ENCODE peak calls at places on chromosomes 4 and X, in six cellular contexts. Y, R, I, Q, N and D are unnamed samples.

GRCh38 chrX:135382260-135382659 is 39.5 kb upstream of the SMIM10L2A start:
- DNase-seq in R (no peak), Q (no peak), I (no peak), Y (no peak), N (no peak), D (peak; percentile 79)

GRCh38 chr4:24330198-24330972 is 254.0 kb downstream of the DHX15 start:
- DNase-seq in N (no peak), Q (no peak), R (no peak), I (no peak), Y (no peak), D (no peak)

GRCh38 chrX:17359500-17359899 is 15.5 kb upstream of the NHS start:
- DNase-seq in R (no peak), Y (no peak), I (no peak), N (no peak), Q (no peak), D (no peak)

GRCh38 chrX:25069209-25069608 is 53.4 kb upstream of the ARX start:
- DNase-seq in N (no peak), Y (no peak), R (no peak), I (no peak), Q (no peak), D (no peak)

GRCh38 chr4:181685911-181686310 is 557.3 kb upstream of the TENM3 start:
- DNase-seq in R (no peak), I (no peak), Y (no peak), Q (no peak), N (no peak), D (no peak)

GRCh38 chr4:169716677-169717076 is 41.1 kb downstream of the HPF1 start:
- DNase-seq in N (no peak), Q (no peak), I (no peak), R (no peak), Y (no peak), D (peak; percentile 41)

GRCh38 chr4:23818097-23818648 is 71.7 kb downstream of the PPARGC1A start:
- DNase-seq in Q (no peak), N (no peak), R (no peak), Y (no peak), I (no peak), D (no peak)

GRCh38 chr4:11954093-11954492 is 525.4 kb upstream of the HS3ST1 start:
- DNase-seq in I (peak; percentile 8), N (no peak), Q (no peak), R (peak; percentile 44), Y (no peak), D (peak; percentile 79)

GRCh38 chrX:128698528-128698927 is 646.3 kb upstream of the ACTRT1 start:
- DNase-seq in Q (no peak), I (no peak), N (no peak), Y (no peak), R (no peak), D (no peak)

GRCh38 chrX:2654436-2655340 is 36.4 kb upstream of the CD99 start:
- DNase-seq in Q (no peak), R (no peak), N (no peak), I (no peak), Y (peak; percentile 90), D (no peak)

GRCh38 chrX:38293741-38294140 is 33.6 kb downstream of the RPGR start:
- DNase-seq in Q (no peak), I (no peak), N (no peak), R (no peak), Y (no peak), D (no peak)

GRCh38 chr4:168831919-168832745 is 177.9 kb downstream of the CBR4 start:
- DNase-seq in Y (peak; percentile 23), R (peak; percentile 32), Q (no peak), N (peak; percentile 86), I (peak; percentile 75), D (peak; percentile 78)

GRCh38 chr4:181863846-181864245 is 379.4 kb upstream of the TENM3 start:
- DNase-seq in I (no peak), R (no peak), Q (no peak), N (no peak), Y (no peak), D (no peak)

DNA sequence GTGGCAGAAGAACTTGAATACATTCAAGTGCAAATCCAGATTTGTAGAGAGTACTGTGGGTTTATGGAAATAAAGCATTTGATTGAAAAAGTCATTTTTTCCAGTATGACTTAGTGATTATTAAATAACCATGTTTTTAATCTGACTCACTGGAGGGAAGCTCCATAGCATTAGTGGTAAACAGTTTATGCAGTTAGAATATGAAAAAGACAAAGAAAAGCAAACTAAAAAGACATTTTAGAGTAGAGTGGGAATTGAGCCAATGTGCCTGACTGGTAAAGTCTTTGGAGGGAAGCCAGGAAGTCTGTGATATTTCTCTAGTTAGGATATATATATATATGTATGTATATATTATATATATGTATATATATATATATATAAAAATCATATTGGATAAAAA is 53.4 kb downstream of the FAT4 start:
- DNase-seq in N (peak; percentile 1), Q (no peak), I (no peak), Y (no peak), R (no peak), D (peak; percentile 84)
- TF ChIP-seq MAX in N (no peak), Q (no peak), I (no peak), Y (no peak), R (no peak), D (no peak)

GRCh38 chr4:87908341-87908740 is 67.2 kb upstream of the SPP1 start:
- DNase-seq in Q (no peak), R (no peak), I (no peak), N (no peak), Y (no peak), D (no peak)

GRCh38 chr4:87913871-87914270 is 61.6 kb upstream of the SPP1 start:
- DNase-seq in R (no peak), I (no peak), Q (no peak), Y (no peak), N (no peak), D (no peak)

GRCh38 chr4:87910795-87911194 is 64.7 kb upstream of the SPP1 start:
- DNase-seq in I (no peak), Y (peak; percentile 47), R (no peak), Q (no peak), N (no peak), D (no peak)

GRCh38 chr4:87912164-87913004 is 63.1 kb upstream of the SPP1 start:
- DNase-seq in I (no peak), N (no peak), Y (peak; percentile 29), Q (no peak), R (no peak), D (peak; percentile 36)

DNA sequence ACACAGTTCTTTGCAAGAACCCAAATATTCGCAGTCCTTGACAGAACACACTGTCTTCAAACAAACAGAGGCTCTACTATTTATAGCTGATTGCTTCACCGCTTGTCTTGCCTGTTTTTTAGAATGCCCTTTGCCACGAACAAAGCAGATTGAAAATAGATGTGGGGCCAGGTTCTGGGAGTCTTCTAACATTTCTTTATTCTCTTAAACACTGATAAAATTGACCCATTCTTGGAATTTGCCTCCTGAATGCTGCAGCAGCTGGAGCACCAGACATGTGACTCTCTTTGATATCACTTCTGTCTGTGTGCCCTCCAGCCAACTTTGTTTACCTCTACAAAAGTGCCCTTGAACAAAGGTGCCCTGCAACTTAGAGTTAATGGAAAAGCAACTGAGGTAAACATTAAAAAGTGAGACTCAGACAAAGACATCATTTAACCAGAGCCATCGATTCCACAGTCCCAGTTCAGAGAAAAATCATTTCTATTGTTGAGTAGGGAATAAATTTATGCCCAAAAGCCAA is 64.2 kb upstream of the SPP1 start:
- DNase-seq in Q (no peak), R (no peak), Y (peak; percentile 96), I (no peak), N (no peak), D (no peak)
- H3K9ac ChIP-seq in Q (no peak overlapping the region), R (no peak overlapping the region), Y (peak overlapping the region; percentile 68), I (no peak overlapping the region), N (no peak overlapping the region), D (no peak overlapping the region)

DNA sequence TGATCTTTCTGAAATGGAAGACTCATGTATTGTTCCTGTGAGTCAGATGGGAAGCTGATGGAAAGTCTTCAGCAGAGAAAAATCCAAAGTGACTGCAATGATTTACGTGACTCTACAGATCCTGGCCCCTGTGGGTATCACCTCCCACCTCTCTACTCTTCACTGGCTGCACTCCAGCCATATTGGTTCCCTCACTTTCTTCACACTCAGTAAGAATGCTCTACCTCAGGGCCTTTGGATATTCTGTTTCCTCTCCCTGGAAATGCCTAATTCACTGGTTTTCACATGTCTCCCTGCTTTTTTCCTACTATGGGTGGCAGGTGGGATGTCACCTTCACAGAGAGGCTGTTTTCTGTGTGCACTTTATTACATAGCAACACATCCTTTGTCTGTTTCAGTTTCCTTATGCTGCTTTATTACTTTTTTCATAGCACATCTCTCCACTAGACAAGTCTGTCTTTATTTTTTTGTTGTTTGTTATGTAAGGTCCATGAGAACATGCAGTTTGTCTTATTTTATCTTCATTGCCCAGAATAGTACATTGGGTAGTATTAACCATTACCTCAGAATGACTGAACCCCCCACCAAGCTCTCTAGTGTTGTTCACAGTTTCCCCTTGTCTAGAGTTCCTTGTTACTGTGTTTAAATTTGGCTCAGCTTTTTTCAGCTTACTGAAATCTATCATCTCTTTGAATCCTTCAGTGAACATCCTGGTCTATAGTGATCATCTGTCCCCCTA is 57.6 kb upstream of the CLNK start:
- DNase-seq in I (no peak), Y (no peak), R (no peak), Q (no peak), N (no peak), D (no peak)
- TF ChIP-seq POLR2AphosphoS5 in I (no peak), Y (no peak), R (no peak), Q (no peak), N (no peak), D (no peak)

GRCh38 chr4:109614466-109614865 is 54.4 kb downstream of the MCUB start:
- DNase-seq in I (no peak), N (no peak), R (no peak), Y (no peak), Q (no peak), D (no peak)
- TF ChIP-seq MAX in I (no peak), N (no peak), R (no peak), Y (no peak), Q (no peak), D (no peak)

GRCh38 chr4:121154103-121154515 is 10.0 kb downstream of the TNIP3 start:
- DNase-seq in R (no peak), Y (no peak), N (no peak), Q (peak; percentile 24), I (no peak), D (no peak)

GRCh38 chr4:121156822-121157769 is 7.0 kb downstream of the TNIP3 start:
- DNase-seq in Y (no peak), Q (no peak), I (no peak), R (no peak), N (peak; percentile 39), D (peak; percentile 24)

GRCh38 chr4:121150003-121150402 is 14.1 kb downstream of the TNIP3 start:
- DNase-seq in I (no peak), Q (no peak), N (no peak), Y (no peak), R (no peak), D (no peak)

GRCh38 chr4:121150486-121150885 is 13.6 kb downstream of the TNIP3 start:
- DNase-seq in Q (no peak), R (no peak), I (no peak), N (no peak), Y (no peak), D (no peak)

DNA sequence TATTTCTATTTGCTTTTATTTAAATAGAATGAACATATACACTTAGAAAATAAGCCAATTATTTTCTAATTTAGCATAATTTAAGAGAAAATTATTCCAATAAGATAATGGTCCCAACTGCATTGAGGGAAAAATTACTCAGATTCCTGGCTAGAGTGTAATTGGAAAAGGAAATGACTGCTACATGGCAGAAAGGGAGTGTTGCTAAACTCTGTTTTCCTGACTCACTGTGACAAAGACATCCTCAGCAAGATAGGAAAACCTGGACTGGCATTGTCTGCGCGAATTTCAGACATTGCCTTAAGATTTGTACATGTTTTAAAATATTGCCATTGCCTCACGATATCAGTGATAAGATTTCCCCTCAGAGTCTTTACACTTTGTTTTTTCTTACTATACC is 8.2 kb downstream of the TNIP3 start:
- DNase-seq in R (no peak), N (peak; percentile 4), Y (no peak), I (no peak), Q (no peak), D (peak; percentile 86)
- H3K9ac ChIP-seq in R (no peak overlapping the region), N (peak overlapping the region; percentile 29), Y (no peak overlapping the region), I (no peak overlapping the region), Q (no peak overlapping the region), D (peak overlapping the region; percentile 65)

GRCh38 chrX:104112326-104112951 is at the start of gene ZCCHC18:
- DNase-seq in R (no peak), Q (no peak), N (peak; percentile 88), I (peak; percentile 31), Y (peak; percentile 3), D (peak; percentile 82)
- TF ChIP-seq POLR2AphosphoS5 in R (no peak), Q (no peak), N (peak; percentile 66), I (no peak), Y (no peak), D (peak; percentile 16)